ENCODE peak calls at places on chromosomes 13 and 19, in six cellular contexts. V is lung, U is heart left ventricle, I is tibial artery, J is IMR-90, D is cardiac muscle cell. A is an unnamed sample.

GRCh38 chr13:98324105-98324504 is 147.0 kb upstream of the RNF113B start:
- DNase-seq in V (no peak), U (no peak), I (peak; percentile 60), J (no peak), D (no peak), A (no peak)

GRCh38 chr13:78067290-78067689 is 148.7 kb upstream of the EDNRB start:
- DNase-seq in V (no peak), U (no peak), I (no peak), J (no peak), D (no peak), A (no peak)

GRCh38 chr13:48000559-48001126 is 430 bp downstream of the SUCLA2 start:
- DNase-seq in V (peak; percentile 31), U (no peak), I (peak; percentile 24), J (peak; percentile 2), D (peak; percentile 58), A (peak; percentile 9)

GRCh38 chr13:36414461-36414860 is 17.8 kb upstream of the CCNA1 start:
- DNase-seq in V (no peak), U (no peak), I (no peak), J (no peak), D (no peak), A (no peak)

GRCh38 chr19:29540128-29540527 is 14.3 kb downstream of the VSTM2B start:
- DNase-seq in V (no peak), U (peak; percentile 14), I (no peak), J (no peak), D (no peak), A (no peak)

GRCh38 chr19:43562698-43563241 is 12.6 kb downstream of the XRCC1 start:
- DNase-seq in V (peak; percentile 72), U (peak; percentile 90), I (peak; percentile 82), J (peak; percentile 76), D (no peak), A (no peak)

GRCh38 chr13:98485561-98485960 is 91.3 kb downstream of the STK24 start:
- DNase-seq in V (no peak), U (no peak), I (no peak), J (no peak), D (no peak), A (no peak)

GRCh38 chr19:46958542-46958941 is 61.1 kb upstream of the NPAS1 start:
- DNase-seq in V (no peak), U (no peak), I (no peak), J (peak; percentile 52), D (no peak), A (no peak)

GRCh38 chr19:29191005-29191404 is 21.9 kb downstream of the UQCRFS1 start:
- DNase-seq in V (no peak), U (no peak), I (no peak), J (no peak), D (no peak), A (no peak)

GRCh38 chr13:77150651-77151050 is 123.7 kb upstream of the FBXL3 start:
- DNase-seq in V (no peak), U (no peak), I (no peak), J (peak; percentile 41), D (no peak), A (no peak)

GRCh38 chr13:59201836-59202235 is 961.9 kb downstream of the DIAPH3 start:
- DNase-seq in V (no peak), U (no peak), I (no peak), J (no peak), D (no peak), A (no peak)

DNA sequence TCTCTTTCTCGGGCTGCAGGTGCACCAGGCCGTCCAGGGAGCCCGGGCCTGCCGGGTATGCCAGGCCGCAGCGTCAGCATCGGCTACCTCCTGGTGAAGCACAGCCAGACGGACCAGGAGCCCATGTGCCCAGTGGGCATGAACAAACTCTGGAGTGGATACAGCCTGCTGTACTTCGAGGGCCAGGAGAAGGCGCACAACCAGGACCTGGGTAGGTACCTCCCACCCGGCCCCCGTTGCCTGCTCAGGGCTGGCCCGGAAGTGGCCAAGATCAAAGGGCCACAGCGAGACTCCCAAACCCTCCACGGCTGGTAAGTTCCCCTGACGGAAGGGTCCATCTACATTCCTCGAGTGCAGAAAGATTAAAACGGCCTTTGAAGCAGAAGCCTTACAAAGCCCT is 55.1 kb downstream of the RAB20 start:
- DNase-seq in V (no peak), U (peak; percentile 32), I (no peak), J (no peak), D (no peak), A (no peak)
- H3K27ac ChIP-seq in V (peak overlapping the region; percentile 10), U (peak overlapping the region; percentile 93), I (peak overlapping the region; percentile 58), J (no peak overlapping the region), D (peak overlapping the region; percentile 97), A (no peak overlapping the region)

DNA sequence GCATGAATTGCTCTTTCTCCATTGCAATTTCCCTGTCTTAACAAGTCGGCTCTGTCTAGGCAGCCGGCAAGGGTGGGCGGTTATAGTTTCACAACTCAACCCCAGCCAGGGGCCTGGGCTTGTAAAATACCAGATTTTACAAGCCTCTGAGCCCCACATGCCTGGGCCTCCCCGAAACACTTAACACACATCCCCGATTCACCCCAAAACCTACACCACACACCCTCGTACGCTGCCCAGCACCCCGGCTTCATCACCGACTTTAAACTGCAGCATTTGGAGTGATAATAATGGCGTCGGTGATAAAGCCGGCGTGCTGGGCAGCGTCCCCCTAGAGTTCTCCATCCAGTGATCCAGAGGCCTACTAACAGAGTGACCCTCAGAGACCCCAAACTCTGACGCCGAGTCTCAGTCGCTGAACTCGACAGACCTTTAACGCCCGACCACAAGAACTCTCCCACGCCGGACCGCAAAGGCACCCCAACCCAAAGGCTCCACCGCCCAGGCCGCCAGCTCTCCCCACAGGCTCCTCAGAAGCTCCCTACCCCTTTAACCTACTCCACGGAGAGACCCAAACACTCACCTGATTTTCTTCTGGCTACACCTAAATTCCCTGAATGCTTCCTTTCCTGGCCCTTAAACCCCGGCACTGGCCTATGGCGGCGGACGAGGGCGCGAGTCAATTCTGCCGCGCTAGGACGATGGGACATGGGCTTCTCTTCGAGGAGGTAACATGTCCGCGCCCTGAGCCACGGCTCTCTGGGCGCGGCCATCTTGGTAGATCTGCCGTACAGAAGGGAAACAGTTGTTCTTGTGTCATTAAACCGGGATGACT is at the start of gene ZNF649:
- DNase-seq in V (peak; percentile 87), U (peak; percentile 91), I (peak; percentile 80), J (peak; percentile 84), D (peak; percentile 91), A (peak; percentile 87)
- TF ChIP-seq CTCF in V (no peak), U (peak; percentile 32), I (no peak), J (no peak), D (peak; percentile 17), A (no peak)

DNA sequence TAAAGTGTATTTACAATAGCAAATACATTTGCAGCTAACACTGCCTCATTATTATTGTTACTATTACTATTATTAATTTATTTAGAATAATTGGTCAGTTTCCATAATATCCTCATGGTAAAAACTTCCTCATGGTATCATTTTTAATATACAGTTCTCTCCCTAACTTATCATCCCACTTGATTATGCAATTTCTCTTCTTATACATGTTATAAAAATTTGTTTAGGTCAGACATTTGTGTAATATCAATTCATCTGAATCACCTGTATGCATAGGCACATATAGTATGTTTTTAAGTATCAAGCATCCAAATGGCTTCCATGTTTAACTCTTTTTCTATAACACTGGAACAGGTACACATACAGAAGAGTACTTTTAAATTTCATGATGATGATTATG is 210.8 kb upstream of the STARD13 start:
- DNase-seq in V (no peak), U (no peak), I (no peak), J (no peak), D (no peak), A (no peak)
- H3K4me3 ChIP-seq in V (no peak overlapping the region), U (no peak overlapping the region), I (no peak overlapping the region), J (no peak overlapping the region), D (no peak overlapping the region), A (no peak overlapping the region)

DNA sequence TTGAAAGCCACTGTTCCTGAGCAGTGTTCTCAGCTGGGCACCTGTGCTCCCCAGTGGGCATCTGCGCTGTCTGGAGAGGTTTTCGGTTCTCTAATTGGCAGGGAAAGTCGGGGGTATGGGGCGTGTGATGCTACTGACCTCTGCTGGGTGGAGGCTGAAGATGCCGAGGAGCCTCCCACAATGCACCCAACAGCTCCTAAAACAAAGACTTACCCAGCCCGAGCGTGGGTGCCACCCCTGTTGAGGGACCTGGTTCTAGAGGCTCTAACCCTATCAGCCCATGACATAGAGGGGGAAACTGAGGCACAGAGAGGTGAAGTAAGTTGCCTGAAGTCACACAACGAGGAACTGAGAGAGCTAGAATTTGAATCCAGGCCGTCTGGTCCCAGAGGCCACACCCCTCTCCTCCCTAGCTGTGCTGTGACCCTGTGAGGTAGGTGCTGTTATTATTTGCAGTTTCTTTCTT is 2.3 kb downstream of the SPACA4 start:
- DNase-seq in V (no peak), U (no peak), I (no peak), J (no peak), D (no peak), A (peak; percentile 66)
- H3K27ac ChIP-seq in V (no peak overlapping the region), U (no peak overlapping the region), I (no peak overlapping the region), J (no peak overlapping the region), D (no peak overlapping the region), A (peak overlapping the region; percentile 47)

GRCh38 chr13:79973533-79973963 is 367.4 kb downstream of the SPRY2 start:
- DNase-seq in V (no peak), U (peak; percentile 57), I (no peak), J (no peak), D (no peak), A (peak; percentile 16)
- TF ChIP-seq CTCF in V (no peak), U (peak; percentile 55), I (peak; percentile 32), J (peak; percentile 34), D (peak; percentile 43), A (peak; percentile 29)

GRCh38 chr19:44741258-44741731 is 7.2 kb upstream of the BCL3 start:
- DNase-seq in V (no peak), U (no peak), I (no peak), J (no peak), D (no peak), A (no peak)

GRCh38 chr19:44738603-44739585 is 9.6 kb upstream of the BCL3 start:
- DNase-seq in V (no peak), U (no peak), I (no peak), J (no peak), D (no peak), A (no peak)

GRCh38 chr19:44745386-44745831 is 3.1 kb upstream of the BCL3 start:
- DNase-seq in V (peak; percentile 68), U (peak; percentile 78), I (peak; percentile 78), J (peak; percentile 80), D (no peak), A (no peak)

GRCh38 chr19:44740351-44740824 is 8.1 kb upstream of the BCL3 start:
- DNase-seq in V (no peak), U (no peak), I (no peak), J (no peak), D (no peak), A (no peak)

DNA sequence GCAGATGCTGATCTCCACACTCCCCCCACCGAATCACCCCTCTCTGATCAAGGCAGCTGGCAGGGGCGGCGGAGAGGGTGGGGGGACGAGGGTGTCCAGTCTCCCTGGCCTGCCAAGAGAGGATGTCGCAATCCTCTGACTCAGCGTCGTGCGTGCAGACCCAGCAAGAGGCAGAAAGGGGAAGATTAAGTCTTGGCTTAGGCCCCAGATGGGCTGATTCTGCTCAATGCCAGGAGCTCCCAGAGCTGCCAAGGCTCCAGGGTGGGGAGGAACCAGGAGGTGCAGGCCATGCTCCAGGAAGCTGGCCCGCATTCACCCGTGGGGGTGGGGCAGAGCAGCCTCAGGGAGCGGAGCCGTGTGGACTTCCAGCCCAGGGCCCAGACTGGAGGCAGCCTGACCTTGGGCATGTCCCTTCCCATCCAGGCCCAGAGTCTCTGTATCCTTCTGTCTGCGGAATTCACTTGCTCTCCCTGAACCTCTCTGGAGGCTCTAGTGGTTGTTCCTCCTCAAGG is 6.6 kb upstream of the BCL3 start:
- DNase-seq in V (peak; percentile 98), U (peak; percentile 98), I (peak; percentile 99), J (peak; percentile 100), D (no peak), A (peak; percentile 95)
- H3K4me3 ChIP-seq in V (no peak overlapping the region), U (no peak overlapping the region), I (no peak overlapping the region), J (no peak overlapping the region), D (no peak overlapping the region), A (no peak overlapping the region)

A was measured in WERI-Rb-1.